ENCODE peak calls at places on chromosomes 16 and 17, in four cellular contexts. Z is breast epithelium, S is upper lobe of left lung, N is PC-9. A is an unnamed sample.

GRCh38 chr17:67689534-67690177 is 28.1 kb upstream of the NOL11 start:
- DNase-seq in Z (no peak), S (no peak), N (peak), A (peak)

GRCh38 chr17:28720247-28720996 is 637 bp downstream of the RPL23A start:
- DNase-seq in Z (no peak), S (no peak), N (no peak), A (no peak)

GRCh38 chr16:23504453-23505179 is 5.7 kb downstream of the GGA2 start:
- DNase-seq in Z (no peak), S (peak), N (peak), A (peak)

GRCh38 chr16:56691885-56692284 is 9.6 kb downstream of the MT1X start:
- DNase-seq in Z (peak), S (no peak), N (peak), A (no peak)

GRCh38 chr17:65799869-65800268 is 238.4 kb upstream of the AXIN2 start:
- DNase-seq in Z (no peak), S (no peak), N (no peak), A (no peak)

GRCh38 chr16:88456356-88457292 is 3.5 kb downstream of the ZFPM1 start:
- DNase-seq in Z (no peak), S (no peak), N (no peak), A (no peak)

GRCh38 chr17:28727727-28728363 is 743 bp upstream of the NEK8 start:
- DNase-seq in Z (peak), S (no peak), N (peak), A (no peak)

GRCh38 chr17:81030726-81031570 is 4.0 kb upstream of the BAIAP2 start:
- DNase-seq in Z (no peak), S (peak), N (no peak), A (no peak)

GRCh38 chr17:74959826-74960738 is 12.5 kb downstream of the HID1 start:
- DNase-seq in Z (no peak), S (peak), N (peak), A (peak)

GRCh38 chr17:65287040-65287439 is 149.9 kb downstream of the RGS9 start:
- DNase-seq in Z (no peak), S (no peak), N (no peak), A (peak)

DNA sequence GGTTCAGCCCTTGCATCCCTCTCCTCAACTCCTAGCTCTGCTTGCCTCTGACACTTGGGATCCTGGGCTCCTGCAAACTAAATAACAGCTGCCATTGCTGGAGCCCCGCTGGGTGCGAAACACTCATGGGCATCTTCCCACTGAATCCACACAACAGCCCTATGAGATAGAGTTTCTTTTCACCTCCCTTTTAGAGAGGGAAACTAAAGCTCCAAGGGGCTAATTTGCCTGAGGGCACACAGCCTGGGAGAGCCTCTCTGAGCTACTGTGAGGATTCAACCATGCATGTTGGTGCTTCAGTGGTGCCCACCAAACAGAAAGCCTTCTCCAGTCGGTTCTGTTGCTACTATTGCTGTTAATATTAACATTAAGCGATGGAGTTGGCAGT is 4.0 kb downstream of the ACBD4 start:
- DNase-seq in Z (no peak), S (no peak), N (no peak), A (no peak)
- H3K4me3 ChIP-seq in Z (no peak), S (no peak), N (no peak), A (no peak)

DNA sequence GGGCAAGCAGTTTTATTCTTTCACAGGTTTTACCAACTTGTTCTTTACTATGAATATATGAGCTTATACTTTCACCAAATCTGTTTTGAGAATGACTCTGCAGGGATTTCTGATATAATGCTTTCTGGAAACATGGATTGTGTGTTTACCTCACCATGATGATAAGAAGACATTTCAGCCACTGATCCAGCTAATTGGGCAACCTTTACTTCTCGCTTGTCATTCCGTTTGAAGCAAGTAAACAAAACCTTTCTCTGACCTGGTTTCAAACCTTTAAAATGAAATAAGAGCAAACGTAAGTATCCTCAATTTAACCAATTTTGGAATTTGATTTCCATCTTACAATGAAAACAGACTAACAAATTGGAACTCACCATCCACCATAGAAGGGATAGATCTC is 13.7 kb downstream of the TOP2A start:
- DNase-seq in Z (no peak), S (no peak), N (no peak), A (no peak)
- TF ChIP-seq CTCF in Z (no peak), S (no peak), N (no peak), A (no peak)

GRCh38 chr16:85460983-85461813 is 151.9 kb upstream of the GSE1 start:
- DNase-seq in Z (no peak), S (no peak), N (no peak), A (peak)
- H3K4me3 ChIP-seq in Z (peak), S (peak), N (no peak), A (no peak)

GRCh38 chr17:6853764-6854442 is 22.4 kb upstream of the TEKT1 start:
- DNase-seq in Z (no peak), S (no peak), N (no peak), A (no peak)
- TF ChIP-seq CTCF in Z (no peak), S (no peak), N (no peak), A (peak)

GRCh38 chr17:49977463-49978389 is 8.7 kb downstream of the DLX4 start:
- DNase-seq in Z (no peak), S (no peak), N (no peak), A (peak)

GRCh38 chr17:49978501-49978900 is 9.5 kb downstream of the DLX4 start:
- DNase-seq in Z (no peak), S (no peak), N (no peak), A (no peak)

GRCh38 chr17:49979748-49980479 is 10.9 kb downstream of the DLX4 start:
- DNase-seq in Z (no peak), S (no peak), N (no peak), A (no peak)

GRCh38 chr17:49984283-49984682 is 10.7 kb downstream of the DLX3 start:
- DNase-seq in Z (no peak), S (no peak), N (no peak), A (no peak)

GRCh38 chr17:49980703-49981197 is 11.8 kb downstream of the DLX4 start:
- DNase-seq in Z (no peak), S (peak), N (no peak), A (no peak)
- H3K4me3 ChIP-seq in Z (no peak), S (no peak), N (no peak), A (no peak)

GRCh38 chr17:189444-189843 is 8.0 kb upstream of the DOC2B start:
- DNase-seq in Z (no peak), S (no peak), N (no peak), A (no peak)

GRCh38 chr17:193841-194806 is 12.7 kb upstream of the DOC2B start:
- DNase-seq in Z (no peak), S (no peak), N (no peak), A (no peak)

GRCh38 chr17:193426-193810 is 12.0 kb upstream of the DOC2B start:
- DNase-seq in Z (no peak), S (no peak), N (no peak), A (no peak)

GRCh38 chr17:194844-195602 is 13.6 kb upstream of the DOC2B start:
- DNase-seq in Z (no peak), S (no peak), N (no peak), A (no peak)

GRCh38 chr17:192666-193425 is 11.4 kb upstream of the DOC2B start:
- DNase-seq in Z (no peak), S (no peak), N (no peak), A (no peak)
- TF ChIP-seq CTCF in Z (no peak), S (no peak), N (no peak), A (no peak)

GRCh38 chr17:49993423-49994037 is 1.5 kb downstream of the DLX3 start:
- DNase-seq in Z (no peak), S (peak), N (no peak), A (no peak)
- H3K4me3 ChIP-seq in Z (peak), S (peak), N (peak), A (peak)

DNA sequence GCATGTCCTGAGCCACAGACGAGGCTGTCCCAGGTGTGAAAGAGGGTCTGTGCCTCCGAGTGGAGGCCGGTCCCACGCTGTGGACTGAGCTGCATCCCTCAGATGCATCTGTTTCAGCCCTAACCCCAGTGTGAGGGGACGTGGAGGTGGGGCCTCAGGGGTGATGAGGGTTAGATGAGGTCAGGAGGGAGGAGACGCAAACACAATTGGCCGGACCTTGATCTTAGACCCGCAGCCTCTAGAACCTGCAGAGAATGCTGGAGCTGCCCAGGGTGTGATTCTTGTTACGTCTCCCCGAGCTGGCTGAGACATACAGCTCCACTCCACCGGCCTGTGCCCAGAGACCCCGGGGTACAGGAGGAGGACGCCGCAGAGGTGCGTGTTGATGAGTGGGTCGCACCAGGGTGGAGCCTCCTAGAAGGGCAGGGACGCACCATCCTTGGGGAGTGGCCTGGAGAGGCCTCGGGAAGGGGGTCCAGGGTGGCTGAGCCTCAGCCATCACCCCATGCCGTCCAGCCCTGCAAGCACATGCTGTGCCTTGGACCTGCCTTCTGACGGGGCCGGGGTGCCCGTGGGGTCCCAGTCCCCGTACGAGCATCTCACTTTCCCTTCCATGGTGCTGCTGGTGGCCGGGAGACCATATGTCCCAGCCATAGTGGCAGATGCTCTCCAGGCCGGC is 16.6 kb upstream of the C1QTNF8 start:
- DNase-seq in Z (no peak), S (no peak), N (no peak), A (no peak)
- TF ChIP-seq CTCF in Z (no peak), S (no peak), N (no peak), A (no peak)